ENCODE peak calls at places on chromosomes 3 and 15, in six cellular contexts. One of them, this sample, is unnamed.

GRCh38 chr15:101381671-101382212 is 86.7 kb upstream of the SNRPA1 start:
- DNase-seq in body of pancreas: no peak
- DNase-seq in WERI-Rb-1: no peak
- DNase-seq in AG09309: no peak
- DNase-seq in kidney epithelial cell: no peak
- DNase-seq in ovary: no peak
- DNase-seq in this sample: no peak

GRCh38 chr15:87672309-87672897 is 584.1 kb downstream of the NTRK3 start:
- DNase-seq in body of pancreas: peak
- DNase-seq in WERI-Rb-1: peak
- DNase-seq in AG09309: no peak
- DNase-seq in kidney epithelial cell: no peak
- DNase-seq in ovary: no peak
- DNase-seq in this sample: no peak

GRCh38 chr3:123296261-123296660 is 94.5 kb downstream of the SEC22A start:
- DNase-seq in body of pancreas: no peak
- DNase-seq in WERI-Rb-1: no peak
- DNase-seq in AG09309: no peak
- DNase-seq in kidney epithelial cell: no peak
- DNase-seq in ovary: peak
- DNase-seq in this sample: no peak

GRCh38 chr3:48504051-48504946 is at the start of gene SHISA5:
- DNase-seq in body of pancreas: peak
- DNase-seq in WERI-Rb-1: peak
- DNase-seq in AG09309: no peak
- DNase-seq in kidney epithelial cell: no peak
- DNase-seq in ovary: peak
- DNase-seq in this sample: no peak

GRCh38 chr3:36408146-36408545 is 27.8 kb downstream of the STAC start:
- DNase-seq in body of pancreas: no peak
- DNase-seq in WERI-Rb-1: no peak
- DNase-seq in AG09309: no peak
- DNase-seq in kidney epithelial cell: no peak
- DNase-seq in ovary: no peak
- DNase-seq in this sample: no peak

GRCh38 chr3:63231556-63231955 is 46.6 kb upstream of the SYNPR start:
- DNase-seq in body of pancreas: no peak
- DNase-seq in WERI-Rb-1: no peak
- DNase-seq in AG09309: no peak
- DNase-seq in kidney epithelial cell: no peak
- DNase-seq in ovary: no peak
- DNase-seq in this sample: no peak

GRCh38 chr3:147400111-147400510 is 6.2 kb downstream of the ZIC4 start:
- DNase-seq in body of pancreas: no peak
- DNase-seq in WERI-Rb-1: no peak
- DNase-seq in AG09309: peak
- DNase-seq in kidney epithelial cell: no peak
- DNase-seq in ovary: no peak
- DNase-seq in this sample: no peak

GRCh38 chr15:48967336-48967735 is 3.6 kb upstream of the SHC4 start:
- DNase-seq in body of pancreas: no peak
- DNase-seq in WERI-Rb-1: no peak
- DNase-seq in AG09309: no peak
- DNase-seq in kidney epithelial cell: no peak
- DNase-seq in ovary: no peak
- DNase-seq in this sample: no peak

GRCh38 chr3:35944915-35945710 is 305.8 kb downstream of the ARPP21 start:
- DNase-seq in body of pancreas: no peak
- DNase-seq in WERI-Rb-1: no peak
- DNase-seq in AG09309: no peak
- DNase-seq in kidney epithelial cell: peak
- DNase-seq in ovary: no peak
- DNase-seq in this sample: no peak

GRCh38 chr15:40103124-40103858 is 5.4 kb downstream of the BMF start:
- DNase-seq in body of pancreas: peak
- DNase-seq in WERI-Rb-1: no peak
- DNase-seq in AG09309: peak
- DNase-seq in kidney epithelial cell: no peak
- DNase-seq in ovary: peak
- DNase-seq in this sample: no peak

GRCh38 chr3:183492849-183493179 is 62.7 kb downstream of the KLHL6 start:
- DNase-seq in body of pancreas: no peak
- DNase-seq in WERI-Rb-1: no peak
- DNase-seq in AG09309: no peak
- DNase-seq in kidney epithelial cell: no peak
- DNase-seq in ovary: no peak
- DNase-seq in this sample: no peak

GRCh38 chr15:87354661-87355410 is 901.7 kb downstream of the NTRK3 start:
- DNase-seq in body of pancreas: no peak
- DNase-seq in WERI-Rb-1: no peak
- DNase-seq in AG09309: peak
- DNase-seq in kidney epithelial cell: no peak
- DNase-seq in ovary: no peak
- DNase-seq in this sample: peak

GRCh38 chr3:33937628-33938027 is 139.2 kb downstream of the PDCD6IP start:
- DNase-seq in body of pancreas: no peak
- DNase-seq in WERI-Rb-1: no peak
- DNase-seq in AG09309: no peak
- DNase-seq in kidney epithelial cell: no peak
- DNase-seq in ovary: no peak
- DNase-seq in this sample: no peak

GRCh38 chr3:102531686-102532085 is 96.9 kb downstream of the ZPLD1 start:
- DNase-seq in body of pancreas: no peak
- DNase-seq in WERI-Rb-1: no peak
- DNase-seq in AG09309: no peak
- DNase-seq in kidney epithelial cell: no peak
- DNase-seq in ovary: no peak
- DNase-seq in this sample: no peak

GRCh38 chr3:124295358-124295757 is 303.4 kb upstream of the ROPN1 start:
- DNase-seq in body of pancreas: no peak
- DNase-seq in WERI-Rb-1: no peak
- DNase-seq in AG09309: no peak
- DNase-seq in kidney epithelial cell: no peak
- DNase-seq in ovary: no peak
- DNase-seq in this sample: no peak

GRCh38 chr15:32091505-32092380 is 61.4 kb downstream of the CHRNA7 start:
- DNase-seq in body of pancreas: no peak
- DNase-seq in WERI-Rb-1: no peak
- DNase-seq in AG09309: no peak
- DNase-seq in kidney epithelial cell: no peak
- DNase-seq in ovary: no peak
- DNase-seq in this sample: no peak

GRCh38 chr3:139301183-139301582 is 42.6 kb upstream of the MRPS22 start:
- DNase-seq in body of pancreas: no peak
- DNase-seq in WERI-Rb-1: no peak
- DNase-seq in AG09309: no peak
- DNase-seq in kidney epithelial cell: no peak
- DNase-seq in ovary: no peak
- DNase-seq in this sample: no peak

GRCh38 chr3:4340077-4340410 is 36.9 kb downstream of the SETMAR start:
- DNase-seq in body of pancreas: no peak
- DNase-seq in WERI-Rb-1: no peak
- DNase-seq in AG09309: no peak
- DNase-seq in kidney epithelial cell: no peak
- DNase-seq in ovary: no peak
- DNase-seq in this sample: no peak

GRCh38 chr3:171586274-171586673 is 126.1 kb upstream of the TNIK start:
- DNase-seq in body of pancreas: no peak
- DNase-seq in WERI-Rb-1: no peak
- DNase-seq in AG09309: no peak
- DNase-seq in kidney epithelial cell: no peak
- DNase-seq in ovary: no peak
- DNase-seq in this sample: no peak

GRCh38 chr15:81744364-81744763 is 301.5 kb downstream of the MEX3B start:
- DNase-seq in body of pancreas: no peak
- DNase-seq in WERI-Rb-1: peak
- DNase-seq in AG09309: no peak
- DNase-seq in kidney epithelial cell: no peak
- DNase-seq in ovary: no peak
- DNase-seq in this sample: no peak

GRCh38 chr3:82011336-82011735 is 249.9 kb upstream of the GBE1 start:
- DNase-seq in body of pancreas: no peak
- DNase-seq in WERI-Rb-1: no peak
- DNase-seq in AG09309: no peak
- DNase-seq in kidney epithelial cell: no peak
- DNase-seq in ovary: no peak
- DNase-seq in this sample: no peak

GRCh38 chr3:52154135-52155094 is at the start of gene POC1A:
- DNase-seq in body of pancreas: peak
- DNase-seq in WERI-Rb-1: peak
- DNase-seq in AG09309: peak
- DNase-seq in kidney epithelial cell: peak
- DNase-seq in ovary: peak
- DNase-seq in this sample: peak
- TF ChIP-seq CTCF in body of pancreas: no peak
- TF ChIP-seq CTCF in WERI-Rb-1: no peak
- TF ChIP-seq CTCF in AG09309: no peak
- TF ChIP-seq CTCF in kidney epithelial cell: no peak
- TF ChIP-seq CTCF in ovary: peak
- TF ChIP-seq CTCF in this sample: no peak

GRCh38 chr3:111895079-111895478 is 36.0 kb downstream of the PHLDB2 start:
- DNase-seq in body of pancreas: no peak
- DNase-seq in WERI-Rb-1: no peak
- DNase-seq in AG09309: no peak
- DNase-seq in kidney epithelial cell: no peak
- DNase-seq in ovary: no peak
- DNase-seq in this sample: no peak
- TF ChIP-seq CTCF in body of pancreas: no peak
- TF ChIP-seq CTCF in WERI-Rb-1: peak
- TF ChIP-seq CTCF in AG09309: peak
- TF ChIP-seq CTCF in kidney epithelial cell: peak
- TF ChIP-seq CTCF in ovary: no peak
- TF ChIP-seq CTCF in this sample: peak

GRCh38 chr3:13282986-13283876 is 136.9 kb downstream of the NUP210 start:
- DNase-seq in body of pancreas: no peak
- DNase-seq in WERI-Rb-1: peak
- DNase-seq in AG09309: no peak
- DNase-seq in kidney epithelial cell: no peak
- DNase-seq in ovary: no peak
- DNase-seq in this sample: no peak
- TF ChIP-seq CTCF in body of pancreas: no peak
- TF ChIP-seq CTCF in WERI-Rb-1: peak
- TF ChIP-seq CTCF in AG09309: no peak
- TF ChIP-seq CTCF in kidney epithelial cell: peak
- TF ChIP-seq CTCF in ovary: no peak
- TF ChIP-seq CTCF in this sample: peak

DNA sequence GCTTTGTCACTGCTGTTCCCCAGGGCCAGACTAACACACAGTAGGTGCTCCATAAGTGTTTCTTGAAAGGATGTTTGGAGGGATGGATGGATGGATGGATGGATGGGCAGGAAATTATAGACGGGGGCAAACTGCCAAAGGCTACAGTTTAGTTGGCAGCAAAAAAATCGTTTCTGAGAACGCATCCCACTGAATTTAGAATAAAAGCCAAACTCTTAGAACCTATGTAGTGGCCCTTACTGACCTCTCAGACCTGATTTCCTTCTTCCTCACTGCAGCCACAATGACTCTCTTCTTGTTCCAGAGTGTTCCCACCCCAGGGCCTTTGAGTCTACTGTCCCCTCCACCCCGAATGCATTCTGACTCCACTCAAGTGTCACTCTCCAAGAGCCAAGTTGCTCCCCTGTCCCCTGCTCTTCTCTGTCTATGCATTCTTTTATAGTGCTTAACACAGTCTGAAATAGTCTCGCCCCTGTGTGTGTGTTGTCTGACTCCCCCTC is 5.2 kb upstream of the GATA2 start:
- DNase-seq in body of pancreas: no peak
- DNase-seq in WERI-Rb-1: no peak
- DNase-seq in AG09309: no peak
- DNase-seq in kidney epithelial cell: no peak
- DNase-seq in ovary: no peak
- DNase-seq in this sample: no peak
- TF ChIP-seq CTCF in body of pancreas: no peak
- TF ChIP-seq CTCF in WERI-Rb-1: no peak
- TF ChIP-seq CTCF in AG09309: no peak
- TF ChIP-seq CTCF in kidney epithelial cell: no peak
- TF ChIP-seq CTCF in ovary: peak
- TF ChIP-seq CTCF in this sample: no peak

GRCh38 chr3:16191591-16191990 is 17.1 kb downstream of the GALNT15 start:
- DNase-seq in body of pancreas: no peak
- DNase-seq in WERI-Rb-1: no peak
- DNase-seq in AG09309: no peak
- DNase-seq in kidney epithelial cell: no peak
- DNase-seq in ovary: no peak
- DNase-seq in this sample: no peak

GRCh38 chr3:16188071-16188470 is 13.6 kb downstream of the GALNT15 start:
- DNase-seq in body of pancreas: no peak
- DNase-seq in WERI-Rb-1: no peak
- DNase-seq in AG09309: no peak
- DNase-seq in kidney epithelial cell: no peak
- DNase-seq in ovary: no peak
- DNase-seq in this sample: no peak

GRCh38 chr3:16190704-16191103 is 16.2 kb downstream of the GALNT15 start:
- DNase-seq in body of pancreas: no peak
- DNase-seq in WERI-Rb-1: no peak
- DNase-seq in AG09309: no peak
- DNase-seq in kidney epithelial cell: no peak
- DNase-seq in ovary: no peak
- DNase-seq in this sample: no peak

GRCh38 chr3:16187213-16187790 is 12.8 kb downstream of the GALNT15 start:
- DNase-seq in body of pancreas: no peak
- DNase-seq in WERI-Rb-1: no peak
- DNase-seq in AG09309: no peak
- DNase-seq in kidney epithelial cell: no peak
- DNase-seq in ovary: no peak
- DNase-seq in this sample: no peak

GRCh38 chr3:16189201-16189600 is 14.7 kb downstream of the GALNT15 start:
- DNase-seq in body of pancreas: no peak
- DNase-seq in WERI-Rb-1: no peak
- DNase-seq in AG09309: no peak
- DNase-seq in kidney epithelial cell: no peak
- DNase-seq in ovary: no peak
- DNase-seq in this sample: no peak
- TF ChIP-seq CTCF in body of pancreas: no peak
- TF ChIP-seq CTCF in WERI-Rb-1: no peak
- TF ChIP-seq CTCF in AG09309: no peak
- TF ChIP-seq CTCF in kidney epithelial cell: no peak
- TF ChIP-seq CTCF in ovary: no peak
- TF ChIP-seq CTCF in this sample: no peak

GRCh38 chr15:58797505-58797904 is 26.4 kb downstream of the MINDY2 start:
- DNase-seq in body of pancreas: no peak
- DNase-seq in WERI-Rb-1: no peak
- DNase-seq in AG09309: no peak
- DNase-seq in kidney epithelial cell: no peak
- DNase-seq in ovary: no peak
- DNase-seq in this sample: no peak
- TF ChIP-seq CTCF in body of pancreas: no peak
- TF ChIP-seq CTCF in WERI-Rb-1: no peak
- TF ChIP-seq CTCF in AG09309: no peak
- TF ChIP-seq CTCF in kidney epithelial cell: no peak
- TF ChIP-seq CTCF in ovary: no peak
- TF ChIP-seq CTCF in this sample: no peak